ENCODE peak calls at places on chromosomes 2 and 18, in four cellular contexts. L, J, Y and U are unnamed samples.

GRCh38 chr2:52821631-52822030 is 946.0 kb upstream of the CHAC2 start:
- DNase-seq in L (no peak), J (no peak), Y (no peak), U (no peak)

GRCh38 chr2:196530910-196531309 is 108.6 kb upstream of the CCDC150 start:
- DNase-seq in L (no peak), Y (no peak), J (no peak), U (no peak)

GRCh38 chr2:24050041-24050655 is 607 bp downstream of the FKBP1B start:
- DNase-seq in J (no peak), Y (no peak), L (no peak), U (no peak)

GRCh38 chr2:238636269-238637073 is 209.7 kb downstream of the ASB1 start:
- DNase-seq in Y (no peak), J (no peak), L (no peak), U (no peak)

GRCh38 chr2:149364839-149365238 is 34.5 kb downstream of the LYPD6 start:
- DNase-seq in L (no peak), J (no peak), Y (no peak), U (no peak)

GRCh38 chr18:36101943-36102342 is 27.2 kb downstream of the SLC39A6 start:
- DNase-seq in Y (no peak), L (no peak), J (no peak), U (no peak)

GRCh38 chr2:3672861-3673670 is 15.1 kb downstream of the ALLC start:
- DNase-seq in Y (no peak), J (no peak), L (no peak), U (peak)

GRCh38 chr2:120954939-120955338 is 219.3 kb downstream of the GLI2 start:
- DNase-seq in L (no peak), Y (no peak), J (no peak), U (no peak)

GRCh38 chr18:711693-712400 is 583 bp downstream of the ENOSF1 start:
- DNase-seq in L (peak), J (peak), Y (no peak), U (peak)

GRCh38 chr2:72145658-72146329 is 1.9 kb downstream of the CYP26B1 start:
- DNase-seq in Y (no peak), J (no peak), L (no peak), U (no peak)

GRCh38 chr2:162070228-162070918 is 3.6 kb downstream of the DPP4 start:
- DNase-seq in Y (no peak), J (no peak), L (no peak), U (no peak)

GRCh38 chr2:215717627-215718412 is 282.0 kb upstream of the FN1 start:
- DNase-seq in Y (no peak), J (no peak), L (no peak), U (no peak)

GRCh38 chr2:191846787-191847620 is at the start of gene CAVIN2:
- DNase-seq in Y (no peak), J (no peak), L (no peak), U (no peak)

GRCh38 chr2:230018153-230018552 is 50.6 kb downstream of the SLC16A14 start:
- DNase-seq in L (no peak), J (no peak), Y (no peak), U (no peak)

GRCh38 chr2:41941831-41942230 is 106.0 kb upstream of the PKDCC start:
- DNase-seq in L (no peak), Y (no peak), J (no peak), U (no peak)